ENCODE peak calls at places on chromosomes 1 and 21, in four cellular contexts. B is SK-N-SH, X is neural progenitor cell, Y is GM23248. H is an unnamed sample.

GRCh38 chr1:219523411-219523810 is 89.5 kb downstream of the ZC3H11B start:
- DNase-seq in Y (no peak), B (no peak), X (no peak), H (no peak)

GRCh38 chr21:40615503-40616376 is 231.2 kb downstream of the DSCAM start:
- DNase-seq in Y (no peak), B (no peak), X (no peak), H (no peak)

GRCh38 chr21:40902299-40902698 is 55.3 kb upstream of the DSCAM start:
- DNase-seq in Y (no peak), X (no peak), B (no peak), H (no peak)

GRCh38 chr1:31605908-31606427 is 11.5 kb upstream of the HCRTR1 start:
- DNase-seq in Y (peak), B (no peak), X (no peak), H (no peak)

GRCh38 chr1:245292141-245292540 is 137.4 kb downstream of the KIF26B start:
- DNase-seq in B (peak), Y (no peak), X (no peak), H (no peak)

GRCh38 chr1:61692155-61692783 is 32.7 kb downstream of the TM2D1 start:
- DNase-seq in Y (peak), X (no peak), B (no peak), H (no peak)

GRCh38 chr1:206635080-206635982 is at the start of gene DYRK3:
- DNase-seq in B (peak), X (peak), Y (peak), H (peak)

GRCh38 chr1:87632232-87632631 is 303.6 kb downstream of the LMO4 start:
- DNase-seq in X (no peak), Y (no peak), B (no peak), H (no peak)

GRCh38 chr1:204027446-204027845 is 45.5 kb upstream of the SOX13 start:
- DNase-seq in Y (no peak), B (no peak), X (no peak), H (no peak)

GRCh38 chr1:35426097-35426586 is 131.1 kb downstream of the KIAA0319L start:
- DNase-seq in Y (no peak), X (no peak), B (no peak), H (no peak)

GRCh38 chr1:14682941-14683340 is 84.5 kb downstream of the KAZN start:
- DNase-seq in X (no peak), B (peak), Y (no peak), H (no peak)

GRCh38 chr1:34113887-34114286 is 51.1 kb downstream of the CSMD2 start:
- DNase-seq in B (peak), X (peak), Y (peak), H (peak)

GRCh38 chr1:25780318-25781129 is 19.5 kb upstream of the SELENON start:
- DNase-seq in X (peak), Y (no peak), B (no peak), H (peak)

GRCh38 chr1:234721476-234722266 is 111.7 kb upstream of the IRF2BP2 start:
- DNase-seq in B (no peak), Y (peak), X (no peak), H (no peak)

GRCh38 chr1:156571959-156572662 is at the start of gene IQGAP3:
- DNase-seq in Y (peak), B (peak), X (peak), H (peak)

GRCh38 chr21:35226960-35227741 is 178.0 kb upstream of the RUNX1 start:
- DNase-seq in B (no peak), Y (no peak), X (no peak), H (no peak)

GRCh38 chr1:219312967-219313366 is 139.3 kb downstream of the LYPLAL1 start:
- DNase-seq in B (no peak), Y (peak), X (no peak), H (no peak)

GRCh38 chr1:19010995-19011696 is 54.7 kb upstream of the IFFO2 start:
- DNase-seq in Y (peak), X (peak), B (no peak), H (no peak)

GRCh38 chr1:91278754-91279153 is 125.9 kb downstream of the HFM1 start:
- DNase-seq in B (peak), X (peak), Y (peak), H (peak)

GRCh38 chr1:119732465-119733168 is 20.9 kb downstream of the PHGDH start:
- DNase-seq in B (no peak), X (no peak), Y (no peak), H (no peak)

DNA sequence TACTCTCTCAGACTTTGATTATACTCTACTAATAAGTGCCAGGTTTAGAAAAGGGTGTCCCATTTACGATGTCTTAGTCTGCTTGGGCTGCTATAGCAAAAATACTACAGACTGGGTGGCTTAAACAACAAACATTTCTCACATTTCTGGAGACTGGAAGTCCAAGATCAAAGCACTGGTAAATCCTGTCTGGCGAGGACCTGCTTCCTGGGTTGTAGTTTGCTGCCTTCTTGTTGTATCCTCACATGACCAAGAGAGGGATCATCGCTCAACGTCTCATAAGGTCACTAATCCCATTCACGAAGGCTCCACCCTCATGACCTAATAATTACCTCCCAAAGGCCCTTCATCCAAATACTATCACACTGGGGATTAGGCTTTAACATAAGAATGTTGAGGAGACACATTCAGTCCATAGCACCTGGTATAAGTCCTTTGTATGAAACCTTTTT is 12.0 kb downstream of the PRDX6 start:
- DNase-seq in Y (peak), B (no peak), X (peak), H (peak)
- TF ChIP-seq EZH2phosphoT487 in Y (no peak), B (no peak), X (no peak), H (no peak)

DNA sequence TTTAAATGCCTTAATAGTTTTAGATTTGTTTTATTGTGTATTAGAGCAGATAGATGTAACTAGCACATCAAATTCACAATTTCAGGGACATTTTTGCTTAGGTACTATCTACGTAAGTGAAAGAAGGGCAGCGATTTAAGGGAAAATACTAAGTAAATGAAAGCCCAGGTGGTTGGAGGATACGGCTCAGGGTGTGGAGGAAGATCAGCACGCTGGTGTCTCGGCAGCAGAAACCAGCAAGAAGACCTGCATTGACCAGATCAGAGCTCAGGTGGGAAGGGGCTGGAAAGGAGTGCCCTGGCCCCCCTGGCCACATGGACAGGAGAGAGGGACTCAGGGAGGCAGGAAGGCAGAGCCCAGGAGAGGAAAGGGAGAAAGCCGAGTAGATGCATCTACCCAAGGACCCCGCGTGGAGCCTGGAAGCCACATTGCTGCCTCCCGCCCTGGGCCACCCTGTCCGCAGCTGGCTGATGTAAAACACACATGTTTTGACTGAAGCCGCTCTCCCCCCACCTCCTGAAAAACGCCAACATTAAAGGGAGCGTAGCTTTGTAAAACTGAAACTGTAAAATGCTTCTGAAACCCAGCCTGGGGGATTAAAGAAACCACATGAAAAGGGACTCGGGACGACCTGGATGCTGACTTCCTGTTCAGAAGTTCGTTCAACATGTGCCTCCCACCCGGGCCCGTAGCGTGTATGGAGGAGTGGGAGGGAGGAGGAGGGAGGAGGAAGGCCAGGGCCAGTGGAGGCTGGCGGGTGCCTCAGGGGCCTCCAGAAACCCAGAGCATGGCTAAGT is 72.6 kb upstream of the TARDBP start:
- DNase-seq in Y (no peak), B (peak), X (no peak), H (no peak)
- H2AFZ ChIP-seq in Y (no peak), B (no peak), X (no peak), H (peak)

GRCh38 chr1:167565922-167566321 is 12.4 kb upstream of the CREG1 start:
- DNase-seq in Y (no peak), X (no peak), B (no peak), H (no peak)
- H3K4me2 ChIP-seq in Y (no peak), X (no peak), B (no peak), H (no peak)

DNA sequence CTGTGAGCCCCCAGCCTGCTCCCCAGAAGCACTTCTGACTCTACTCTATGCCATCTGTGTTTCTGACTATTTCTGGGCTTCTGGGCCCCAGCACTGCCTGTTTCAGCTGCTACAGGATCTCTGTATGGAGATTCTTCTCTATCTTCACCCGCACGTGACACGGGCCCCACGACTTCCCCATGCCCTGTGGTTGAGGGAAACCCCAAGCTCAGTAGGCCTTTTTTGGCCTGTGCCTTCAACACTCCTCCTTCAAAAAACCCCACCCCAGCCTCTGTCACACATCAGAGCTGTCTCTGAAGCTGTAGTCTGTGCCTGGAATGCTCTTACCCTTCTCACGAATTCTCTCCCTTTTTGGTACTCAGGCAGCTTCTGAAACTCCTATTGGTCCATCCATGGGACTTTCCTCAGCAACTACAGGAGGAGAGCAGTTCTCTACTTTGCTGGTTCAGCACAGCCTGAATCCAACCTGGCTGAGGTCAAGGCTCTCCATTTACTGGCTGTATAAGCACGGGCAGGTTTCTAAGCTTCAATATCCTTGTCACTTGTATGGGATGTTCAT is 2.0 kb upstream of the NID1 start:
- DNase-seq in X (no peak), Y (no peak), B (no peak), H (peak)
- TF ChIP-seq EZH2phosphoT487 in X (no peak), Y (no peak), B (no peak), H (no peak)

DNA sequence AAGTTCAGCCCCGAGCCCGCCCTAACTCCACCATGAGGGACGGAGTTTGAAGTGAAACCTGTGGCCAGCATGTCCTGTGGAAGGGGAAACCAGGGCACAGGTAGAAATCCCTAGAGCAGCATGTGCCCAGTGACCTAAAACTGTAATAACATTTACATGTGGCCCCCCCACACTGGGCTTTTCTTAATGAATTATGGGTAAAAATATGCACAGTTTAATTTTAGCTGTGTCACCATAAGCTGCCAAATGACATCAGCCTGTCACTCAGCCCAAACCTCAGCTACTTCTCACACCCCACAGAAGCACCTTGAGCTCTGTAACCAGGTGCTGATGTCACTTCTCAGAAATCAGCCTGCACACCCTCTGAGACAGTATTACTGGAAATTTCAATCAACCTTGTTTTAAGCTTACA is 50.0 kb upstream of the SLC19A1 start:
- DNase-seq in Y (no peak), X (no peak), B (no peak), H (no peak)
- H2AFZ ChIP-seq in Y (no peak), X (no peak), B (no peak), H (no peak)

GRCh38 chr1:188420177-188420576 is 1591.4 kb downstream of the PLA2G4A start:
- DNase-seq in X (no peak), B (no peak), Y (no peak), H (no peak)

GRCh38 chr1:188423088-188423487 is 1594.3 kb downstream of the PLA2G4A start:
- DNase-seq in B (no peak), Y (no peak), X (no peak), H (no peak)

GRCh38 chr1:188429385-188429784 is 1600.6 kb downstream of the PLA2G4A start:
- DNase-seq in B (no peak), Y (no peak), X (no peak), H (no peak)

DNA sequence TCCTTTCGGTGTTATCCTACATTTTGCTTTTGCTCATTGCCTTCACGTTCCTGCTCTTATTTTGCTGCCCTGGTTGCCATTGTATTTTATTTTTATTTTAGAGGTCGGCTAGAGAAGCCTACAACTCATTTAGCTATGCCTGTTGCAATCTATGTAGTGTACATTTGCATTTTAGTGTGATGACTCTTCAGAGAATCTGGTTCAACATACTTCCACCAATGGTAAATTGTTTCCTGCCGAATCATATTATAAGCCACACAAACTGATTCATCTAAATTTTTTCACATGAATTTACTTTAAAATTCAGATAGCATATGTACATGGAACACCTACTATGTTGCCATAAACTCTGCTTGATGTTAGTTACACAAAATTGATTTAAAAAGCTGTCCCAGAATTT is 1596.9 kb downstream of the PLA2G4A start:
- DNase-seq in B (no peak), X (no peak), Y (peak), H (no peak)
- H3K4me2 ChIP-seq in B (no peak), X (no peak), Y (no peak), H (no peak)

GRCh38 chr1:99766378-99766800 is at the start of gene FRRS1:
- DNase-seq in X (peak), Y (peak), B (peak), H (peak)
- TF ChIP-seq EZH2phosphoT487 in X (no peak), Y (no peak), B (no peak), H (no peak)

DNA sequence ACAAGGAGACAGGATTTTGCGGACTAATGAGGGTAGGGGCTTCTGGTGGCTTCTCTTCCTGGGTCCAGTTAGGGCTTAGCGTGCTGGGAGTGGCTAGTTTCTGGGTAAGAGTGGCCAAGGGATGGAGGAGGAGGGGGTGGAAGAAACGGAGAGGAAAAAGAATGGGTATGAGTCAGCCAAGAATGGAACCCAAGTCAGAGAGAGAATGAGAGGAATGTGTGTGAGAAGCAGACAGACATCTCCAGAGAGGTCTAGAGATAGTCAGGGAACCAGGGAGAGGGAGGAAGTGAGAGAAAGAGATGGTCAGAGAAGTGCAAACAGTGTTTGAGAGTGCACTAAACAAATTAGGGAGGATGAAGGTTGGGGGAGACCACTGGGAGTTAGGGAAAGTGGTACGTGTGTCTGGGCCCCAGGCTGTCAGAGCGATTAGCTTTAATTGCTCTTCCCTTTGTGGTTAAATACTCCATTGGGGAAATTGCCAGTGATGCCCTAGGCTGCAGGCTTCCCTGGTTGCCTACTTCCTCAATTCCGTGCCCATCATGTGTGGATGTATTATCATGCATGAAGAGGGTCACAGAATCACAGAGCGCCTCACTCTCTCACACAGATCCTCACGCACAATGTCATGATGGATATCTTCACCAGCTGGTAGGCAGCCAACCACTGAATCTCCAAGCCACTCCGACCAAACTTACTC is 1.4 kb downstream of the PEA15 start:
- DNase-seq in Y (peak), B (peak), X (peak), H (peak)
- H2AFZ ChIP-seq in Y (peak), B (no peak), X (no peak), H (no peak)

H was measured in GM23338.